ENCODE peak calls at places on chromosomes 4 and X, in seven cellular contexts. One of them, this sample, is unnamed.

GRCh38 chr4:8439914-8440490 is 521 bp downstream of the ACOX3 start:
- DNase-seq in HFF-Myc: no peak
- DNase-seq in H9: no peak
- DNase-seq in SK-N-DZ: no peak
- DNase-seq in HTR-8/SVneo: no peak
- DNase-seq in T follicular helper cell: no peak
- DNase-seq in suprapubic skin: no peak
- DNase-seq in this sample: no peak

GRCh38 chr4:150931796-150932195 is 83.3 kb downstream of the LRBA start:
- DNase-seq in H9: no peak
- DNase-seq in HFF-Myc: no peak
- DNase-seq in SK-N-DZ: no peak
- DNase-seq in suprapubic skin: no peak
- DNase-seq in HTR-8/SVneo: no peak
- DNase-seq in T follicular helper cell: no peak
- DNase-seq in this sample: no peak

GRCh38 chr4:179989975-179990374 is 2253.2 kb upstream of the TENM3 start:
- DNase-seq in T follicular helper cell: no peak
- DNase-seq in SK-N-DZ: no peak
- DNase-seq in HTR-8/SVneo: no peak
- DNase-seq in HFF-Myc: no peak
- DNase-seq in suprapubic skin: no peak
- DNase-seq in H9: no peak
- DNase-seq in this sample: no peak

GRCh38 chr4:42482516-42483327 is 85.4 kb downstream of the SHISA3 start:
- DNase-seq in SK-N-DZ: peak; percentile 51
- DNase-seq in H9: no peak
- DNase-seq in T follicular helper cell: no peak
- DNase-seq in HFF-Myc: no peak
- DNase-seq in suprapubic skin: no peak
- DNase-seq in HTR-8/SVneo: no peak
- DNase-seq in this sample: no peak

GRCh38 chrX:102516314-102516936 is at the start of gene TMSB15A:
- DNase-seq in H9: peak; percentile 87
- DNase-seq in suprapubic skin: peak; percentile 72
- DNase-seq in HTR-8/SVneo: peak; percentile 15
- DNase-seq in T follicular helper cell: peak; percentile 44
- DNase-seq in SK-N-DZ: peak; percentile 75
- DNase-seq in HFF-Myc: no peak
- DNase-seq in this sample: peak; percentile 31

GRCh38 chr4:178137732-178138471 is 695.7 kb upstream of the AGA start:
- DNase-seq in SK-N-DZ: no peak
- DNase-seq in HTR-8/SVneo: no peak
- DNase-seq in H9: no peak
- DNase-seq in suprapubic skin: no peak
- DNase-seq in T follicular helper cell: no peak
- DNase-seq in HFF-Myc: no peak
- DNase-seq in this sample: no peak

GRCh38 chr4:85486425-85487101 is 11.6 kb downstream of the ARHGAP24 start:
- DNase-seq in SK-N-DZ: no peak
- DNase-seq in H9: no peak
- DNase-seq in T follicular helper cell: no peak
- DNase-seq in suprapubic skin: no peak
- DNase-seq in HFF-Myc: no peak
- DNase-seq in HTR-8/SVneo: no peak
- DNase-seq in this sample: no peak

GRCh38 chrX:151999813-152000212 is 25.3 kb upstream of the GABRE start:
- DNase-seq in SK-N-DZ: no peak
- DNase-seq in HTR-8/SVneo: no peak
- DNase-seq in H9: no peak
- DNase-seq in HFF-Myc: no peak
- DNase-seq in suprapubic skin: no peak
- DNase-seq in T follicular helper cell: no peak
- DNase-seq in this sample: no peak

GRCh38 chr4:3471886-3472285 is 8.8 kb downstream of the DOK7 start:
- DNase-seq in SK-N-DZ: no peak
- DNase-seq in H9: no peak
- DNase-seq in suprapubic skin: no peak
- DNase-seq in T follicular helper cell: no peak
- DNase-seq in HTR-8/SVneo: no peak
- DNase-seq in HFF-Myc: no peak
- DNase-seq in this sample: no peak

This sample was measured in endothelial cell of umbilical vein.